ENCODE peak calls at places on chromosomes 13 and 19, in eight cellular contexts. J is NCI-H526 treated with DMSO at 0.1 percent for 48 hours, H is GM23248, W is NCI-H1436, S is NCI-H1417, G is neuronal stem cell, F is GM12865, U is D341Med. O is an unnamed sample.

GRCh38 chr13:42110410-42111155 is 62.1 kb downstream of the DGKH start:
- DNase-seq in J (peak; percentile 58), H (peak; percentile 82), W (peak; percentile 12), S (peak; percentile 80), G (peak; percentile 59), F (peak; percentile 78), U (peak; percentile 35), O (no peak)

GRCh38 chr19:2047449-2048103 is 3.5 kb downstream of the MKNK2 start:
- DNase-seq in J (no peak), H (peak; percentile 58), W (no peak), S (no peak), G (no peak), F (peak; percentile 16), U (no peak), O (no peak)

GRCh38 chr19:43610493-43610892 is 1.4 kb upstream of the SRRM5 start:
- DNase-seq in J (no peak), H (no peak), W (no peak), S (no peak), G (no peak), F (no peak), U (no peak), O (no peak)

GRCh38 chr13:98279473-98280175 is 102.6 kb upstream of the RNF113B start:
- DNase-seq in J (peak; percentile 85), H (no peak), W (peak; percentile 73), S (peak; percentile 85), G (no peak), F (peak; percentile 56), U (no peak), O (no peak)

GRCh38 chr19:15986694-15987093 is 37.9 kb downstream of the OR10H4 start:
- DNase-seq in J (no peak), H (no peak), W (no peak), S (no peak), G (no peak), F (no peak), U (no peak), O (no peak)

GRCh38 chr19:42254083-42254849 is 662 bp downstream of the ERF start:
- DNase-seq in J (peak; percentile 43), H (peak; percentile 84), W (peak; percentile 23), S (peak; percentile 61), G (peak; percentile 79), F (peak; percentile 81), U (peak; percentile 73), O (peak; percentile 73)

GRCh38 chr13:27053902-27054595 is 117.6 kb downstream of the USP12 start:
- DNase-seq in J (no peak), H (peak; percentile 94), W (no peak), S (no peak), G (no peak), F (no peak), U (no peak), O (no peak)

GRCh38 chr19:21314676-21315075 is 14.5 kb downstream of the ZNF708 start:
- DNase-seq in J (no peak), H (peak; percentile 39), W (no peak), S (no peak), G (no peak), F (no peak), U (no peak), O (no peak)

GRCh38 chr13:75836441-75836840 is 200.3 kb downstream of the LMO7 start:
- DNase-seq in J (no peak), H (no peak), W (no peak), S (peak; percentile 45), G (no peak), F (no peak), U (no peak), O (no peak)

O was measured in WERI-Rb-1.